ENCODE peak calls at places on chromosome 2, in six cellular contexts. P is tibial nerve, F is neural crest cell, T is glutamatergic neuron, X is Peyer's patch, B is astrocyte. J is an unnamed sample.

GRCh38 chr2:1653956-1654695 is 90.2 kb downstream of the PXDN start:
- DNase-seq in B (peak; percentile 93), T (no peak), X (no peak), F (no peak), P (no peak), J (peak; percentile 72)

GRCh38 chr2:127887452-127888219 is 1.9 kb upstream of the AMMECR1L start:
- DNase-seq in P (no peak), B (no peak), X (no peak), F (no peak), T (no peak), J (no peak)

GRCh38 chr2:11618708-11619062 is 51.3 kb downstream of the NTSR2 start:
- DNase-seq in T (no peak), X (no peak), F (no peak), B (no peak), P (no peak), J (no peak)

GRCh38 chr2:33136570-33136969 is 189.8 kb downstream of the LTBP1 start:
- DNase-seq in B (no peak), X (no peak), T (no peak), P (no peak), F (no peak), J (no peak)

GRCh38 chr2:227106845-227107759 is 56.9 kb downstream of the COL4A4 start:
- DNase-seq in P (no peak), T (peak; percentile 66), X (peak; percentile 63), F (peak; percentile 59), B (peak; percentile 36), J (peak; percentile 63)

GRCh38 chr2:210496512-210496911 is 20.0 kb upstream of the LANCL1 start:
- DNase-seq in B (no peak), X (no peak), F (no peak), T (no peak), P (no peak), J (no peak)

GRCh38 chr2:200373973-200374416 is 67.5 kb downstream of the SPATS2L start:
- DNase-seq in X (peak; percentile 52), B (no peak), P (no peak), T (no peak), F (no peak), J (no peak)

GRCh38 chr2:56287508-56287907 is 103.7 kb downstream of the CCDC85A start:
- DNase-seq in T (no peak), B (peak; percentile 8), X (no peak), P (no peak), F (no peak), J (no peak)

GRCh38 chr2:222315443-222316121 is 16.8 kb upstream of the PAX3 start:
- DNase-seq in F (no peak), B (no peak), X (no peak), P (no peak), T (no peak), J (no peak)

GRCh38 chr2:155692108-155692507 is 640.4 kb downstream of the NR4A2 start:
- DNase-seq in T (no peak), F (no peak), X (no peak), B (no peak), P (no peak), J (no peak)

GRCh38 chr2:210955591-210955990 is 399.2 kb downstream of the CPS1 start:
- DNase-seq in T (no peak), B (peak; percentile 87), X (no peak), P (no peak), F (no peak), J (peak; percentile 18)

DNA sequence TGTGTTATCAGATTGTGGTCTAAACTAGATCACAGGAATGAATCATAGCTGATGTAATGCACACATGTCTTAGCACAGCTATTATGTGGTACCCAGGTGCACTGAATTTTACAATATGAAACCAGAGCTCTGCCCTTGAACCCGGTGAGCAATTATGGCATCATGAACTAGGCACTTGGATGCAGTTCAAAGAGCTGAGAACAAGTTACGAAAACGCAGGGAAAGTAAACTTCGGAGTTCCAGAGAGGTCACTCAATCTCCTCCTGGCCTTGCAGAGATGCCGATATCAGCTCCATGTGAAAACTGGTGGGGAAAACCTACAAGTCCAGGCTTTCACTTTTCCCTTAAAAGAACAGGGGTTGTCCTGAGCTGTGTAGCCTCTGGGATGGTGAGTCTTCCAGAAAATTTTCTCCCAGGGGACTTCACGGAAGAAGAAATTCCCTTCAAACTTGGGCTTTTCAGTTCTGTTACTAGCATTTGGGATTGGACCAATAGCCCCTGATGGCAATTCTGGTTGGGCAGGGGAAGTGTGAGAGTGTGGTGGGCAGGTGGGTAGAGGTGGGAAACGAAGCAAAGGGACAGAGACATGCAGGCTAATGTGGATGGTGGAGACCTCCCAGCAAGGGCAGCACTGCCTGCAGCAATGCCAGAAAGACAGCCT is 71.1 kb upstream of the SH3BP4 start:
- DNase-seq in T (no peak), B (peak; percentile 99), F (no peak), X (no peak), P (no peak), J (peak; percentile 65)
- TF ChIP-seq CTCF in T (no peak), B (no peak), F (no peak), X (no peak), P (no peak), J (no peak)

GRCh38 chr2:43270461-43270860 is 44.1 kb upstream of the ZFP36L2 start:
- DNase-seq in B (no peak), P (no peak), T (no peak), X (no peak), F (no peak), J (no peak)

GRCh38 chr2:43269706-43270105 is 43.3 kb upstream of the ZFP36L2 start:
- DNase-seq in F (no peak), P (peak; percentile 71), T (no peak), X (peak; percentile 76), B (peak; percentile 82), J (peak; percentile 66)

GRCh38 chr2:43273477-43273876 is 47.1 kb upstream of the ZFP36L2 start:
- DNase-seq in B (peak; percentile 43), T (no peak), F (no peak), X (no peak), P (no peak), J (peak; percentile 36)

GRCh38 chr2:43269074-43269572 is 42.7 kb upstream of the ZFP36L2 start:
- DNase-seq in T (peak; percentile 36), B (peak; percentile 97), F (no peak), X (peak; percentile 83), P (peak; percentile 85), J (peak; percentile 97)

DNA sequence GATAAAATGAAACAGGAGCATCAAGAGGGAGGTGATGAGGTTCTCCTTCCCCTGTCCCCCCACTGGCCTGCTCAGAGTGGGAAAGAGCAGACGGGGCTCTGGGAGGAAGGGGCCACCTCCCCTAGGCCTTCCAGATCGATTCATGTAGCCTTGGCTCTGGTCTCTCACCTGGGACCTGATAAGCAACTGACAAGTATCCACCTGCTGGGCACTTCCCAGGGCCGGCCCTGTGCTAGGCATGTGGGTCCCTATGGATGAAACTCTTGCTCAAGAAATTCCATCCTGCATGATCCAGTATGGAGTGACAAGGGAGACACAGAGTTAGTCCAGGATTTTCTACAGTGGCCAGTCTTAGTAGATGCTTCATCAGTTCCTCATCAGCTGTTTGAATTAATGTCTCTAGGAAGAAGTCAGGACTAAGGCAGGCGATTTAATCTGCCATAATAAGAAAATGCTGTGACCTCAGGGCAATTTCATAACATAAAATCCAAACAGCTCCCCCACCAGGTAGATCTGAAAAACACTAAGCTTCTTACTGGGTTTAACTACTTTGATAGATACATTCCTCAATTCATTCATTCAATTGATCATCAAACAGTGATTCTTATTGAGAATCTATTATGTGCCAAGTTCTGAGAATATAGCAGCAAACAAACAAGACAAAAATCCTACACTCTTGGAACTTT is 44.7 kb upstream of the ZFP36L2 start:
- DNase-seq in B (no peak), X (no peak), P (no peak), F (no peak), T (no peak), J (no peak)
- TF ChIP-seq CTCF in B (peak; percentile 9), X (peak; percentile 4), P (no peak), F (no peak), T (no peak), J (peak; percentile 64)

GRCh38 chr2:67214585-67215184 is 182.4 kb upstream of the ETAA1 start:
- DNase-seq in X (no peak), P (no peak), T (no peak), F (no peak), B (no peak), J (no peak)

GRCh38 chr2:67215636-67216035 is 181.5 kb upstream of the ETAA1 start:
- DNase-seq in F (no peak), T (no peak), B (no peak), X (no peak), P (no peak), J (no peak)

GRCh38 chr2:67213677-67214402 is 183.3 kb upstream of the ETAA1 start:
- DNase-seq in T (no peak), X (no peak), B (no peak), F (no peak), P (no peak), J (no peak)

GRCh38 chr2:67216103-67216502 is 181.0 kb upstream of the ETAA1 start:
- DNase-seq in B (no peak), F (no peak), P (no peak), X (no peak), T (no peak), J (no peak)

GRCh38 chr2:67215214-67215613 is 181.9 kb upstream of the ETAA1 start:
- DNase-seq in X (peak; percentile 60), F (peak; percentile 58), B (peak; percentile 42), P (no peak), T (peak; percentile 77), J (peak; percentile 13)
- TF ChIP-seq CTCF in X (peak; percentile 52), F (peak; percentile 75), B (peak; percentile 48), P (no peak), T (peak; percentile 38), J (peak; percentile 76)

DNA sequence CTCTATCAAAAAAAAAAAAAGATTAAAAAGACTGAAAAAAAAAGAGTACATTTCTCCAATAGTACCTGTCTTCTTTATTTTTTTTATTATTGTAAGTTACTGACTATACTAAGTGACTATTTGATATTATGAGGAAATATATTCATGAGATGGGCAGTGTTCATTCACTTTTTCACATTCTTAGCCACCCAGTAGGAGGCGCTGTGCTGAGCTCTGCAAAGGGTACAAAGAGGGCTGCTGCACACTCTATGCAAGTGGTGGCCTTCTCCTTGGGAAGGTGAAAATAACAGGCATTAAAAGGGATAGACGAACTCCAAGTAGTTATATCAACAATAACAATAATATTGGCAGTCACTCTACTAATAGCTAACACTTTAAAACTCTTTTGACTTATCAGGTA is 1034.9 kb upstream of the FANCL start:
- DNase-seq in T (peak; percentile 25), P (no peak), B (no peak), F (no peak), X (no peak), J (no peak)
- TF ChIP-seq CTCF in T (peak; percentile 58), P (no peak), B (no peak), F (peak; percentile 50), X (no peak), J (no peak)

J was measured in HFFc6.